ENCODE peak calls at places on chromosomes 4 and X, in eight cellular contexts. One of them, this sample, is unnamed.

GRCh38 chr4:76850010-76850441 is 47.9 kb downstream of the SOWAHB start:
- DNase-seq in right lobe of liver: no peak
- DNase-seq in GM13976: no peak
- DNase-seq in mammary epithelial cell: peak
- DNase-seq in lung: no peak
- DNase-seq in body of pancreas: peak
- DNase-seq in psoas muscle: no peak
- DNase-seq in HCT116: peak
- DNase-seq in this sample: peak

GRCh38 chrX:103017542-103017941 is 46.4 kb downstream of the BEX1 start:
- DNase-seq in right lobe of liver: no peak
- DNase-seq in GM13976: no peak
- DNase-seq in mammary epithelial cell: no peak
- DNase-seq in lung: no peak
- DNase-seq in body of pancreas: no peak
- DNase-seq in psoas muscle: no peak
- DNase-seq in HCT116: no peak
- DNase-seq in this sample: no peak

GRCh38 chr4:14247767-14248166 is 620.2 kb upstream of the BOD1L1 start:
- DNase-seq in right lobe of liver: no peak
- DNase-seq in GM13976: no peak
- DNase-seq in mammary epithelial cell: no peak
- DNase-seq in lung: no peak
- DNase-seq in body of pancreas: peak
- DNase-seq in psoas muscle: no peak
- DNase-seq in HCT116: no peak
- DNase-seq in this sample: no peak

GRCh38 chrX:1657367-1658082 is 42.7 kb downstream of the ASMT start:
- DNase-seq in right lobe of liver: no peak
- DNase-seq in GM13976: peak
- DNase-seq in mammary epithelial cell: peak
- DNase-seq in lung: no peak
- DNase-seq in body of pancreas: peak
- DNase-seq in psoas muscle: no peak
- DNase-seq in HCT116: no peak
- DNase-seq in this sample: peak

GRCh38 chrX:97563531-97564133 is 679.9 kb downstream of the RPA4 start:
- DNase-seq in right lobe of liver: peak
- DNase-seq in GM13976: peak
- DNase-seq in mammary epithelial cell: peak
- DNase-seq in lung: peak
- DNase-seq in body of pancreas: peak
- DNase-seq in psoas muscle: no peak
- DNase-seq in HCT116: no peak
- DNase-seq in this sample: peak

GRCh38 chr4:15295421-15296162 is 132.2 kb upstream of the C1QTNF7 start:
- DNase-seq in right lobe of liver: no peak
- DNase-seq in GM13976: no peak
- DNase-seq in mammary epithelial cell: no peak
- DNase-seq in lung: no peak
- DNase-seq in body of pancreas: no peak
- DNase-seq in psoas muscle: no peak
- DNase-seq in HCT116: no peak
- DNase-seq in this sample: no peak

GRCh38 chr4:19880205-19880604 is 371.5 kb upstream of the SLIT2 start:
- DNase-seq in right lobe of liver: no peak
- DNase-seq in GM13976: no peak
- DNase-seq in mammary epithelial cell: no peak
- DNase-seq in lung: no peak
- DNase-seq in body of pancreas: peak
- DNase-seq in psoas muscle: no peak
- DNase-seq in HCT116: no peak
- DNase-seq in this sample: peak

GRCh38 chr4:70251945-70252277 is 9.5 kb downstream of the CSN3 start:
- DNase-seq in right lobe of liver: no peak
- DNase-seq in GM13976: no peak
- DNase-seq in mammary epithelial cell: no peak
- DNase-seq in lung: no peak
- DNase-seq in body of pancreas: no peak
- DNase-seq in psoas muscle: no peak
- DNase-seq in HCT116: no peak
- DNase-seq in this sample: no peak

GRCh38 chrX:148517191-148517590 is 16.8 kb downstream of the AFF2 start:
- DNase-seq in right lobe of liver: no peak
- DNase-seq in GM13976: no peak
- DNase-seq in mammary epithelial cell: peak
- DNase-seq in lung: no peak
- DNase-seq in body of pancreas: no peak
- DNase-seq in psoas muscle: no peak
- DNase-seq in HCT116: no peak
- DNase-seq in this sample: no peak

GRCh38 chr4:62661821-62662220 is 1461.7 kb downstream of the ADGRL3 start:
- DNase-seq in right lobe of liver: no peak
- DNase-seq in GM13976: no peak
- DNase-seq in mammary epithelial cell: no peak
- DNase-seq in lung: no peak
- DNase-seq in body of pancreas: no peak
- DNase-seq in psoas muscle: no peak
- DNase-seq in HCT116: no peak
- DNase-seq in this sample: no peak

GRCh38 chr4:139890810-139891209 is 225.2 kb downstream of the MGST2 start:
- DNase-seq in right lobe of liver: no peak
- DNase-seq in GM13976: no peak
- DNase-seq in mammary epithelial cell: peak
- DNase-seq in lung: no peak
- DNase-seq in body of pancreas: no peak
- DNase-seq in psoas muscle: no peak
- DNase-seq in HCT116: no peak
- DNase-seq in this sample: peak

GRCh38 chrX:82163701-82164100 is 961.8 kb downstream of the SH3BGRL start:
- DNase-seq in right lobe of liver: no peak
- DNase-seq in GM13976: no peak
- DNase-seq in mammary epithelial cell: no peak
- DNase-seq in lung: no peak
- DNase-seq in body of pancreas: no peak
- DNase-seq in psoas muscle: no peak
- DNase-seq in HCT116: no peak
- DNase-seq in this sample: no peak

GRCh38 chr4:77433102-77433733 is 172.4 kb upstream of the CXCL13 start:
- DNase-seq in right lobe of liver: no peak
- DNase-seq in GM13976: peak
- DNase-seq in mammary epithelial cell: peak
- DNase-seq in lung: no peak
- DNase-seq in body of pancreas: peak
- DNase-seq in psoas muscle: no peak
- DNase-seq in HCT116: peak
- DNase-seq in this sample: peak

GRCh38 chr4:77021614-77022089 is 54.1 kb downstream of the CCNI start:
- DNase-seq in right lobe of liver: no peak
- DNase-seq in GM13976: no peak
- DNase-seq in mammary epithelial cell: no peak
- DNase-seq in lung: no peak
- DNase-seq in body of pancreas: no peak
- DNase-seq in psoas muscle: no peak
- DNase-seq in HCT116: no peak
- DNase-seq in this sample: peak

GRCh38 chr4:100124715-100125114 is 65.6 kb downstream of the DDIT4L start:
- DNase-seq in right lobe of liver: no peak
- DNase-seq in GM13976: no peak
- DNase-seq in mammary epithelial cell: no peak
- DNase-seq in lung: no peak
- DNase-seq in body of pancreas: no peak
- DNase-seq in psoas muscle: no peak
- DNase-seq in HCT116: no peak
- DNase-seq in this sample: no peak

GRCh38 chr4:159096434-159096833 is 6.4 kb upstream of the RAPGEF2 start:
- DNase-seq in right lobe of liver: no peak
- DNase-seq in GM13976: no peak
- DNase-seq in mammary epithelial cell: no peak
- DNase-seq in lung: no peak
- DNase-seq in body of pancreas: no peak
- DNase-seq in psoas muscle: no peak
- DNase-seq in HCT116: no peak
- DNase-seq in this sample: no peak

GRCh38 chr4:8435656-8436121 is 4.8 kb downstream of the ACOX3 start:
- DNase-seq in right lobe of liver: no peak
- DNase-seq in GM13976: peak
- DNase-seq in mammary epithelial cell: peak
- DNase-seq in lung: peak
- DNase-seq in body of pancreas: peak
- DNase-seq in psoas muscle: no peak
- DNase-seq in HCT116: no peak
- DNase-seq in this sample: peak

GRCh38 chrX:147920161-147920666 is 8.5 kb downstream of the FMR1 start:
- DNase-seq in right lobe of liver: no peak
- DNase-seq in GM13976: no peak
- DNase-seq in mammary epithelial cell: no peak
- DNase-seq in lung: no peak
- DNase-seq in body of pancreas: no peak
- DNase-seq in psoas muscle: no peak
- DNase-seq in HCT116: no peak
- DNase-seq in this sample: no peak

GRCh38 chr4:87007345-87008181 is 72.8 kb downstream of the AFF1 start:
- DNase-seq in right lobe of liver: peak
- DNase-seq in GM13976: no peak
- DNase-seq in mammary epithelial cell: peak
- DNase-seq in lung: peak
- DNase-seq in body of pancreas: peak
- DNase-seq in psoas muscle: peak
- DNase-seq in HCT116: no peak
- DNase-seq in this sample: peak

DNA sequence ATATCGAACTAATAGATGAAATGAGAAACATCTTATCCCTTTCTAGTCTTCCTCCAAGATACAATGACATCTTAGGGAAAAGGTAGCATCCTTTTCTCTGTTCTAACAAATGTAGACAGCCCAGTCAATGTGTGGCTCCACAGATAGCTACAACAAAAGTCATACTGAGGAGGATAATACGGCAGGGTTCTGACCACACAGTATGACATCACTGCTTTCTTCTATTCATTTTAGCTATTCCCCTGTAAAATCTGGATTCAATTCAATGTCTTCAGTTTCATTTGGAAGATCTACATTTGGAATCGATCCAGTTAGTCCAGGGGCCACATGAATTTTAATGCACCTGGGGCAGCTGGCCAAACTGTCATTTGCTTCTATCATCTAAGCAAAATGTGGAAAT is 51.4 kb downstream of the ENOX2 start:
- DNase-seq in right lobe of liver: no peak
- DNase-seq in GM13976: no peak
- DNase-seq in mammary epithelial cell: no peak
- DNase-seq in lung: no peak
- DNase-seq in body of pancreas: no peak
- DNase-seq in psoas muscle: no peak
- DNase-seq in HCT116: no peak
- DNase-seq in this sample: no peak
- TF ChIP-seq CTCF in right lobe of liver: no peak
- TF ChIP-seq CTCF in GM13976: no peak
- TF ChIP-seq CTCF in mammary epithelial cell: no peak
- TF ChIP-seq CTCF in lung: no peak
- TF ChIP-seq CTCF in body of pancreas: no peak
- TF ChIP-seq CTCF in psoas muscle: no peak
- TF ChIP-seq CTCF in HCT116: no peak
- TF ChIP-seq CTCF in this sample: no peak

GRCh38 chrX:101263766-101264165 is 27.4 kb downstream of the TAF7L start:
- DNase-seq in right lobe of liver: no peak
- DNase-seq in GM13976: no peak
- DNase-seq in mammary epithelial cell: no peak
- DNase-seq in lung: no peak
- DNase-seq in body of pancreas: no peak
- DNase-seq in psoas muscle: no peak
- DNase-seq in HCT116: no peak
- DNase-seq in this sample: peak

GRCh38 chrX:101258260-101258581 is 32.9 kb downstream of the TAF7L start:
- DNase-seq in right lobe of liver: no peak
- DNase-seq in GM13976: no peak
- DNase-seq in mammary epithelial cell: no peak
- DNase-seq in lung: no peak
- DNase-seq in body of pancreas: no peak
- DNase-seq in psoas muscle: no peak
- DNase-seq in HCT116: no peak
- DNase-seq in this sample: no peak

GRCh38 chrX:101257448-101258259 is 33.5 kb downstream of the TAF7L start:
- DNase-seq in right lobe of liver: no peak
- DNase-seq in GM13976: no peak
- DNase-seq in mammary epithelial cell: no peak
- DNase-seq in lung: no peak
- DNase-seq in body of pancreas: no peak
- DNase-seq in psoas muscle: no peak
- DNase-seq in HCT116: no peak
- DNase-seq in this sample: peak

GRCh38 chrX:101262590-101262989 is 28.5 kb downstream of the TAF7L start:
- DNase-seq in right lobe of liver: no peak
- DNase-seq in GM13976: no peak
- DNase-seq in mammary epithelial cell: no peak
- DNase-seq in lung: no peak
- DNase-seq in body of pancreas: no peak
- DNase-seq in psoas muscle: no peak
- DNase-seq in HCT116: no peak
- DNase-seq in this sample: no peak

DNA sequence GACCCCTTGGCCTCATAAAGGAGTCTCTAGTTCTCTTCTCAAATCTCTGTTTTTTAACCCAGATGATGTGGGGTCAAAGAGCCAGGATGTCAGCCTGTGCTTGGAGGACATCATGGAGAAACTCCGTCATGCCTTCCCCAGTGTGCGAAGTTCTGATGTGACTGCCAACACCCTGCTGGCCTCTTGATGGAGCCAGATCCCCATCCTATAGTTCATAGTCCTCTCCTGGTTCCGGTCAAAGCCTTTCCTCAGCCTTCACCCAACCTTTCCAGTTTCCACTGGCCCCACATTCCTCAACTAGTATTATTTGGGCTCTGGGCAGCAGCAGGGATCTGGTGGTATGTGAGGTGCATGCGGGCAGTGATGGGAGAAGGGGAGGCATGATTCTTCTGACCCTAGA is 30.7 kb downstream of the TAF7L start:
- DNase-seq in right lobe of liver: no peak
- DNase-seq in GM13976: peak
- DNase-seq in mammary epithelial cell: no peak
- DNase-seq in lung: no peak
- DNase-seq in body of pancreas: no peak
- DNase-seq in psoas muscle: no peak
- DNase-seq in HCT116: no peak
- DNase-seq in this sample: peak
- TF ChIP-seq CTCF in right lobe of liver: peak
- TF ChIP-seq CTCF in GM13976: peak
- TF ChIP-seq CTCF in mammary epithelial cell: peak
- TF ChIP-seq CTCF in lung: no peak
- TF ChIP-seq CTCF in body of pancreas: no peak
- TF ChIP-seq CTCF in psoas muscle: no peak
- TF ChIP-seq CTCF in HCT116: peak
- TF ChIP-seq CTCF in this sample: peak

GRCh38 chr4:2286904-2287593 is 25.1 kb upstream of the MXD4 start:
- DNase-seq in right lobe of liver: no peak
- DNase-seq in GM13976: no peak
- DNase-seq in mammary epithelial cell: no peak
- DNase-seq in lung: no peak
- DNase-seq in body of pancreas: no peak
- DNase-seq in psoas muscle: no peak
- DNase-seq in HCT116: no peak
- DNase-seq in this sample: no peak
- TF ChIP-seq CTCF in right lobe of liver: no peak
- TF ChIP-seq CTCF in GM13976: no peak
- TF ChIP-seq CTCF in mammary epithelial cell: no peak
- TF ChIP-seq CTCF in lung: no peak
- TF ChIP-seq CTCF in body of pancreas: no peak
- TF ChIP-seq CTCF in psoas muscle: no peak
- TF ChIP-seq CTCF in HCT116: no peak
- TF ChIP-seq CTCF in this sample: no peak

GRCh38 chrX:30735839-30736238 is 82.6 kb downstream of the GK start:
- DNase-seq in right lobe of liver: peak
- DNase-seq in GM13976: peak
- DNase-seq in mammary epithelial cell: peak
- DNase-seq in lung: peak
- DNase-seq in body of pancreas: peak
- DNase-seq in psoas muscle: no peak
- DNase-seq in HCT116: peak
- DNase-seq in this sample: peak
- TF ChIP-seq CTCF in right lobe of liver: peak
- TF ChIP-seq CTCF in GM13976: peak
- TF ChIP-seq CTCF in mammary epithelial cell: peak
- TF ChIP-seq CTCF in lung: peak
- TF ChIP-seq CTCF in body of pancreas: peak
- TF ChIP-seq CTCF in psoas muscle: peak
- TF ChIP-seq CTCF in HCT116: peak
- TF ChIP-seq CTCF in this sample: peak